ENCODE peak calls at places on chromosome 3, in five cellular contexts. H, G, C, P and D are unnamed samples.

GRCh38 chr3:101938262-101938847 is 89.0 kb downstream of the NFKBIZ start:
- DNase-seq in H (no peak), G (no peak), C (no peak), P (no peak), D (no peak)

GRCh38 chr3:46545695-46546630 is 20.1 kb downstream of the LRRC2 start:
- DNase-seq in H (no peak), G (no peak), C (no peak), P (no peak), D (no peak)

GRCh38 chr3:140342668-140343067 is 335.2 kb upstream of the TRIM42 start:
- DNase-seq in H (no peak), G (no peak), C (no peak), P (no peak), D (no peak)

GRCh38 chr3:101940521-101940992 is 91.2 kb downstream of the NFKBIZ start:
- DNase-seq in H (peak), G (peak), C (peak), P (peak), D (peak)

GRCh38 chr3:85846940-85847339 is 888.2 kb downstream of the CADM2 start:
- DNase-seq in H (no peak), G (no peak), C (no peak), P (no peak), D (no peak)

GRCh38 chr3:45092132-45093031 is 53.8 kb downstream of the CDCP1 start:
- DNase-seq in H (peak), G (no peak), C (no peak), P (no peak), D (no peak)

GRCh38 chr3:111285188-111285547 is 213.6 kb downstream of the NECTIN3 start:
- DNase-seq in H (no peak), G (no peak), C (no peak), P (no peak), D (no peak)

GRCh38 chr3:45575491-45575923 is 19.0 kb upstream of the LIMD1 start:
- DNase-seq in H (peak), G (peak), C (peak), P (no peak), D (no peak)

GRCh38 chr3:140188285-140188684 is 253.3 kb downstream of the CLSTN2 start:
- DNase-seq in H (no peak), G (no peak), C (no peak), P (no peak), D (no peak)

GRCh38 chr3:72261566-72262564 is 476.9 kb upstream of the PROK2 start:
- DNase-seq in H (no peak), G (no peak), C (no peak), P (no peak), D (no peak)

DNA sequence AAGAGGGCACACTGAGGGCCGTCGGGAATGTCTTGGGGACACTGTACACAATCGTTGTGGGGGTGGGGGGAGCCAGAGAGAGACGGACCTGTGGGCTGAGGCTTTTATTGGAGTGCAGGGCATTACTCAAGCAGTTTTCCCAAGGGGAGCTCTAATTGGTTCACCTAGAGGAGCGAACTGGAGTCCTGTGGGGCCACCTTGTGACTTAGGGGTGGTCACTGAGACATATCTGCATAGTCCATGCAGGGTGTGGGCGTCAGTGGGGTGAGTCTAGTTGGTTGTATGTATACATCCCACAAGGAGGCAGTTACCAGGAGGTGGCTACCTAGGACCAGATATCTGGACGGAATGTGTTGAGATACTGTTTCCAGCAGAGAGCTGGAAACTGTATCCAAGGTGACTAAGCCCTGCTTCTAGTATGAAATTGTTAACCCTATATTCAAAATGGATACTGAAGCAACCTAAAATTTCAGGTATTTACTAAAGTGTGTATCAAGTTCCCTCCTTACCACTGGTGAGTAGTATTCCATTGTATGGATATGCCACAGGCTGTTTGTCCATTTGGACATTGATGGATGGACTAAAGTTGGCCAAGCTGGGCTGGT is 2.6 kb upstream of the PIGZ start:
- DNase-seq in H (peak), G (no peak), C (no peak), P (no peak), D (no peak)
- TF ChIP-seq CTCF in H (no peak), G (no peak), C (no peak), P (no peak), D (no peak)

GRCh38 chr3:61521229-61521628 is 40.1 kb upstream of the PTPRG start:
- DNase-seq in H (no peak), G (no peak), C (no peak), P (no peak), D (no peak)

GRCh38 chr3:61522064-61522463 is 39.3 kb upstream of the PTPRG start:
- DNase-seq in H (no peak), G (no peak), C (no peak), P (no peak), D (no peak)

GRCh38 chr3:61526307-61526706 is 35.1 kb upstream of the PTPRG start:
- DNase-seq in H (no peak), G (no peak), C (no peak), P (no peak), D (no peak)

GRCh38 chr3:61524933-61525332 is 36.4 kb upstream of the PTPRG start:
- DNase-seq in H (no peak), G (no peak), C (no peak), P (no peak), D (peak)

GRCh38 chr3:61522629-61523028 is 38.7 kb upstream of the PTPRG start:
- DNase-seq in H (no peak), G (no peak), C (no peak), P (no peak), D (no peak)
- H3K4me3 ChIP-seq in H (no peak), G (no peak), C (no peak), P (no peak), D (no peak)

GRCh38 chr3:49745986-49746385 is 22.2 kb upstream of the GMPPB start:
- DNase-seq in H (peak), G (no peak), C (no peak), P (no peak), D (no peak)
- TF ChIP-seq CTCF in H (no peak), G (no peak), C (no peak), P (no peak), D (no peak)

DNA sequence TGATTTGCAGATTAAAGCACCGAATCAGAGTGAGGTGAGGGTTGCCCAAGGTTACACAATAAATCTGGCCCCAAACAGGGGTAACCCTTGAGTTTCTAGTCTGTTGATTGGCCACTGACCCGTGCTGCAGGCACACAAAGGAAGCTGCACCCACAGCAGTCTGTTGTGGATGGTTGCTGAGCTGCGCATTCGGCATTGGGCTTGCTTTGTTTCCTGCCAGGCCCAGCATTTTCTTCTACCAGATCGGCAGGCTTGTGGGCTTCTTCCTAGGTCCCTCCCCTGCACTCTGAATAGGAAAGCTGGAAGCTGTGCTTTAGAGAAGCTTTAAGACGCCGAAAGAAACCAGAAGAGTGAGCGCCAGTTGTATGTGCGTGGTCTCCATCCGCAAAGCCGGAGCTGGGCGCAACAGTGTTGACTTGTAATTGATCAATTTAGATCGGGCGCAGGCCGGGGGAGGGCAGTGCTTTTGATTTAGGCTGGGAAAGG is 12.1 kb downstream of the B3GNT5 start:
- DNase-seq in H (peak), G (no peak), C (no peak), P (no peak), D (no peak)
- H3K4me3 ChIP-seq in H (peak), G (no peak), C (no peak), P (no peak), D (no peak)

GRCh38 chr3:193168911-193169310 is 72.1 kb upstream of the PLAAT1 start:
- DNase-seq in H (no peak), G (no peak), C (no peak), P (no peak), D (no peak)
- TF ChIP-seq CTCF in H (no peak), G (no peak), C (no peak), P (no peak), D (no peak)

DNA sequence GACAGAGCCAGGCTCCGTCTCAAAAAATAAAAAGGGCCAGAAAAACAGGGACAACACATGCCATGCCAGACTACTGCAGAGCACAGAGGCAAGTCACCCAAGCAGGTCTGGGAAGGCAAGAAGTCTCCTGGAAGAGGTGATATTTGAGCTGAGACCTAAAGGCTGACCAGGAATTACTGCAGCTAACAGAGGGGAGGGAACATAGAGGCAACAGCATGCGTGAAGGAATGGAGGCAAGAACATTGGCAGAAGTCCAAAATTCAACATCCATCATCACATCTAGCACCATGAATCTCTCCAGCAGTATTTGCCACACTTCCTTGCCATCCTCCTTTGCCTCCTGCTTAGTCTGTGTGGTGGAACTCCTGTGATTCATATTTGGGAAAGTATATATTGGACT is 916 bp upstream of the TSEN2 start:
- DNase-seq in H (no peak), G (no peak), C (no peak), P (no peak), D (no peak)
- H3K4me3 ChIP-seq in H (no peak), G (no peak), C (peak), P (peak), D (no peak)

DNA sequence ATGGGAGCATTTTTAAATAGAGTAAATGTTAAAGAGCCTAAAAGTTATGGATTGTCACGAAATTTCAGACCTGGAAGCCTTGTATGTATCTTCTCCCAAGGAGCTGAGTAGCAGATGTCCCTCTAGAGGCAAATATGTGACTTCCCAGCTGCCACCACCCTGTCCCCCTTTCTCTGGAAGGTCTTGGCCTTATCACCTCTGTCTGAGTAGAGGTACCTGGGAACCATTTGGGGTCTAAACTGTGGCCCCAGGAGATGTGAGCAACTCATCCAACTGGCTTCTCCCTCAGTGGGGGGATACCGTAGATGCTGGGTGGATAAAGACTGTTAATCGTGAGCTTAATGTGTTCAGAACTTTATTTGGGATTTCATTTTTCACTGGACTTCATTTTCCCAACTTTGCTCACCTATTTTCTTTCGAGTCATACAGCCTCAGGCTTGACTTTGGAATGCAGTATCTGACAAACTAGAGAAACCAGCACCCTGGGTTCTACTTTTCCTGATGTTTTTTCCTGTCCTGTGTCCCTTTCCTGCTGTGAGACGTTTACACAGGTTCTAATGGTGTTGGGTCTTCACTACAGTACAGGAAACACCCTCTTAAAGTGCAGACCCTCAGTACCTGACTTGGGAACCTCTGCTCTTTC is 53.3 kb upstream of the CCR4 start:
- DNase-seq in H (no peak), G (no peak), C (no peak), P (no peak), D (no peak)
- TF ChIP-seq CTCF in H (no peak), G (no peak), C (no peak), P (no peak), D (no peak)

GRCh38 chr3:98903099-98903498 is 1.6 kb upstream of the DCBLD2 start:
- DNase-seq in H (no peak), G (no peak), C (no peak), P (no peak), D (no peak)
- H3K4me3 ChIP-seq in H (no peak), G (no peak), C (no peak), P (no peak), D (no peak)

GRCh38 chr3:188052229-188052965 is 101.6 kb upstream of the LPP start:
- DNase-seq in H (peak), G (peak), C (peak), P (peak), D (peak)
- TF ChIP-seq CTCF in H (peak), G (no peak), C (peak), P (peak), D (peak)

DNA sequence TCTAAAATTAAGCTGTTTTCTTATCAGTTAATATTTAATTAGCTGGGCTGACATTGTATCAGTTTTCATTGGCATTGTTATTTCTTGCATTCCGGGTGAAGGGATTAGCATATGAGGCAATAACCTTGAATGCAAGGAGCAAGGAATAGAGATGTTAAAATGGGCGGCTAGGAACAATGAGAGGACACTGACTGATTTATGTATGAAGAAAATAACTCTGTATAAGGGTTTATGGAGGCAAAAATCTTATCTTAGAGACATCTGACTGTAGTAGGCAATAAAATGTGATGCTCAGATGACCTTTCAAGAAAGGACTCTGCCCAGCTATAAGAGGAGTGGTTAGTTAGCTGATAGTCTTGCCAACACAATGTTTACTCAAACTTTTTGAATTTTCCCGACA is 158.3 kb downstream of the EFHB start:
- DNase-seq in H (no peak), G (no peak), C (no peak), P (no peak), D (no peak)
- H3K4me3 ChIP-seq in H (no peak), G (no peak), C (no peak), P (no peak), D (no peak)